ENCODE peak calls at places on chromosome 20, in ten cellular contexts. Z is OCI-LY7; Y is AG04450; T is Caki2; E is amniotic epithelial cell; R is activated CD4-positive, alpha-beta T cell treated with anti-CD3 and anti-CD28 coated beads, Interleukin-2, amount 50 U/mL, for 48 hours; B is body of pancreas; D is LNCaP clone FGC; V is stimulated activated CD4-positive, alpha-beta T cell treated with anti-CD3 and anti-CD28 coated beads, Interleukin-2, amount 100 ng/mL, for 48 hours; O is AG04449. L is an unnamed sample.

GRCh38 chr20:40467703-40468411 is 221.2 kb downstream of the MAFB start:
- DNase-seq in B (no peak), E (no peak), T (no peak), Z (no peak), Y (no peak), O (no peak), V (no peak), D (no peak), R (no peak), L (no peak)

GRCh38 chr20:1467355-1468116 is 887 bp upstream of the NSFL1C start:
- DNase-seq in B (peak), D (no peak), Z (no peak), Y (no peak), V (no peak), O (no peak), E (no peak), R (no peak), T (peak), L (peak)

GRCh38 chr20:63497946-63498935 is 642 bp downstream of the EEF1A2 start:
- DNase-seq in B (peak), O (no peak), V (no peak), Y (no peak), D (no peak), Z (no peak), T (peak), R (no peak), E (no peak), L (no peak)

GRCh38 chr20:63500151-63500901 is 1.4 kb upstream of the EEF1A2 start:
- DNase-seq in B (no peak), E (no peak), T (no peak), R (no peak), O (no peak), Y (no peak), V (no peak), Z (no peak), D (no peak), L (no peak)

GRCh38 chr20:7980332-7981046 is 39.1 kb downstream of the TMX4 start:
- DNase-seq in R (peak), Y (peak), Z (peak), V (no peak), B (peak), T (peak), O (no peak), E (peak), D (no peak), L (peak)

GRCh38 chr20:25421107-25421506 is 13.6 kb downstream of the GINS1 start:
- DNase-seq in Z (no peak), R (no peak), Y (no peak), E (no peak), D (no peak), B (no peak), V (no peak), O (no peak), T (no peak), L (no peak)

GRCh38 chr20:17960927-17961599 is 7.5 kb downstream of the SNX5 start:
- DNase-seq in D (no peak), V (no peak), O (no peak), T (no peak), B (no peak), Y (peak), E (peak), Z (no peak), R (no peak), L (no peak)

GRCh38 chr20:62508641-62509051 is 32.9 kb upstream of the GATA5 start:
- DNase-seq in B (no peak), Y (no peak), D (no peak), V (no peak), T (no peak), O (no peak), R (no peak), E (no peak), Z (no peak), L (no peak)

GRCh38 chr20:19815553-19815991 is 57.5 kb downstream of the RIN2 start:
- DNase-seq in R (peak), D (no peak), V (no peak), E (peak), Y (peak), O (peak), B (peak), T (peak), Z (peak), L (no peak)

L was measured in CMK.